ENCODE peak calls at places on chromosomes 12 and 14, in five cellular contexts. E is A549; Z is cardiac fibroblast; L is upper lobe of right lung; T is activated CD8-positive, alpha-beta T cell treated with anti-CD3 and anti-CD28 coated beads for 36 hours. I is an unnamed sample.

GRCh38 chr12:104454997-104455396 is 1.8 kb upstream of the CHST11 start:
- DNase-seq in Z (peak), E (peak), T (no peak), L (no peak), I (no peak)

GRCh38 chr14:22752422-22752821 is 14.1 kb upstream of the OXA1L start:
- DNase-seq in L (no peak), Z (no peak), T (no peak), E (no peak), I (no peak)

GRCh38 chr12:26870491-26871419 is 37.8 kb upstream of the ITPR2 start:
- DNase-seq in T (no peak), Z (peak), L (peak), E (peak), I (no peak)

GRCh38 chr14:34075826-34076225 is 125.0 kb upstream of the EGLN3 start:
- DNase-seq in L (no peak), Z (no peak), T (no peak), E (no peak), I (no peak)

GRCh38 chr14:29800961-29801360 is 126.7 kb downstream of the PRKD1 start:
- DNase-seq in T (no peak), E (peak), L (no peak), Z (no peak), I (no peak)

GRCh38 chr14:31582286-31582691 is 21.1 kb downstream of the NUBPL start:
- DNase-seq in L (no peak), T (no peak), Z (peak), E (no peak), I (no peak)

GRCh38 chr14:103393687-103394626 is 8.7 kb downstream of the MARK3 start:
- DNase-seq in Z (peak), T (no peak), E (peak), L (no peak), I (no peak)

GRCh38 chr14:103801459-103801858 is 45.9 kb downstream of the PPP1R13B start:
- DNase-seq in Z (peak), T (no peak), L (no peak), E (no peak), I (no peak)

GRCh38 chr12:53743277-53744129 is 8.3 kb downstream of the CISTR start:
- DNase-seq in L (peak), Z (peak), T (peak), E (peak), I (peak)

GRCh38 chr14:61894452-61895077 is 132.3 kb downstream of the SNAPC1 start:
- DNase-seq in E (peak), Z (peak), T (peak), L (peak), I (peak)

GRCh38 chr14:29637406-29637805 is 290.2 kb downstream of the PRKD1 start:
- DNase-seq in T (no peak), E (no peak), L (no peak), Z (peak), I (no peak)

GRCh38 chr14:24838945-24839616 is 205.1 kb upstream of the GZMB start:
- DNase-seq in L (no peak), T (no peak), E (no peak), Z (peak), I (no peak)

GRCh38 chr12:95117178-95117599 is 43.8 kb upstream of the NR2C1 start:
- DNase-seq in Z (peak), T (peak), E (peak), L (no peak), I (peak)

GRCh38 chr14:23181453-23181852 is 2.0 kb downstream of the SLC7A8 start:
- DNase-seq in L (no peak), E (no peak), Z (no peak), T (no peak), I (no peak)

GRCh38 chr12:2009623-2010022 is 5.4 kb upstream of the DCP1B start:
- DNase-seq in T (no peak), L (no peak), E (no peak), Z (no peak), I (no peak)

GRCh38 chr12:101671157-101671791 is 26.2 kb upstream of the CHPT1 start:
- DNase-seq in L (no peak), E (no peak), Z (no peak), T (peak), I (peak)

GRCh38 chr12:76883151-76883550 is 4.3 kb upstream of the CSRP2 start:
- DNase-seq in L (no peak), E (no peak), T (no peak), Z (peak), I (no peak)

GRCh38 chr12:103548622-103549601 is 38.2 kb upstream of the STAB2 start:
- DNase-seq in L (no peak), E (peak), Z (peak), T (peak), I (peak)

GRCh38 chr14:68479247-68479646 is 313.6 kb downstream of the ZFP36L1 start:
- DNase-seq in E (no peak), L (no peak), Z (peak), T (no peak), I (no peak)

GRCh38 chr12:3216726-3217682 is 139.8 kb downstream of the TSPAN9 start:
- DNase-seq in L (no peak), E (no peak), T (no peak), Z (peak), I (no peak)

GRCh38 chr12:52284562-52285171 is 6.7 kb downstream of the KRT81 start:
- DNase-seq in Z (no peak), T (no peak), L (no peak), E (peak), I (no peak)

GRCh38 chr12:128323526-128323925 is 56.6 kb downstream of the TMEM132C start:
- DNase-seq in L (no peak), E (no peak), Z (no peak), T (no peak), I (no peak)
- TF ChIP-seq CTCF in L (no peak), E (no peak), Z (no peak), T (no peak), I (no peak)

DNA sequence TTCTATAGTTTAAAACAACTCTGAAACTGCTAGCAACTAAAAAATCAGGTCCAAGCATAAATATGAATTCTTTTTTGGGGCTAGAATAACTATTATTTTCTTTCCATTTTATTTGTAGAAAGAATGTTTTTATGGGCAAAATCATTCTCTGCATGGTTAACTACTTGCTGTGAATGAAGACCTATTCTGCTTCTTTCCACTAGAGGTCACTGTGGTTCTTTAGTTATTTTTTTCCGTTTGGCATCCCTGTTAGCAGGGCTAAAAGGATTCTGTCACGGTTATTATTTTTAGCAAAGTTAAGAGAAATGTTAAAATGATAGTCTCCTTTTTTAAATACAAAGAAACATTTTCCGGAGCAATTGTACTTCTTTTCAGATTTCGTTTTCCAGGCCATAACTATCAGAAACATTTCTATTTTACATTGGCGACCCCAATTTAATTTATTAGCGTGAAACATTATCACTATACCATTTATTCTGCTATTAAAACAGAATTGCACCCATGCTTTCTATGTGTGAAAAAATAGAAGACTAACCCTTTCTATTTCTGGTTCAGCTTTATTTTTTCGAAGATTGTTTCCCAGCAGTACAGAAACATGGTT is 404.8 kb downstream of the ATP23 start:
- DNase-seq in Z (peak), L (no peak), E (peak), T (no peak), I (peak)
- TF ChIP-seq CTCF in Z (peak), L (peak), E (peak), T (peak), I (peak)

GRCh38 chr12:96986883-96987523 is 79.9 kb downstream of the NEDD1 start:
- DNase-seq in Z (peak), L (no peak), T (peak), E (peak), I (peak)
- TF ChIP-seq CTCF in Z (peak), L (peak), T (peak), E (peak), I (peak)

GRCh38 chr14:101049942-101050341 is 146.4 kb upstream of the RTL1 start:
- DNase-seq in Z (no peak), E (no peak), T (no peak), L (no peak), I (no peak)
- TF ChIP-seq CTCF in Z (no peak), E (no peak), T (no peak), L (no peak), I (no peak)

DNA sequence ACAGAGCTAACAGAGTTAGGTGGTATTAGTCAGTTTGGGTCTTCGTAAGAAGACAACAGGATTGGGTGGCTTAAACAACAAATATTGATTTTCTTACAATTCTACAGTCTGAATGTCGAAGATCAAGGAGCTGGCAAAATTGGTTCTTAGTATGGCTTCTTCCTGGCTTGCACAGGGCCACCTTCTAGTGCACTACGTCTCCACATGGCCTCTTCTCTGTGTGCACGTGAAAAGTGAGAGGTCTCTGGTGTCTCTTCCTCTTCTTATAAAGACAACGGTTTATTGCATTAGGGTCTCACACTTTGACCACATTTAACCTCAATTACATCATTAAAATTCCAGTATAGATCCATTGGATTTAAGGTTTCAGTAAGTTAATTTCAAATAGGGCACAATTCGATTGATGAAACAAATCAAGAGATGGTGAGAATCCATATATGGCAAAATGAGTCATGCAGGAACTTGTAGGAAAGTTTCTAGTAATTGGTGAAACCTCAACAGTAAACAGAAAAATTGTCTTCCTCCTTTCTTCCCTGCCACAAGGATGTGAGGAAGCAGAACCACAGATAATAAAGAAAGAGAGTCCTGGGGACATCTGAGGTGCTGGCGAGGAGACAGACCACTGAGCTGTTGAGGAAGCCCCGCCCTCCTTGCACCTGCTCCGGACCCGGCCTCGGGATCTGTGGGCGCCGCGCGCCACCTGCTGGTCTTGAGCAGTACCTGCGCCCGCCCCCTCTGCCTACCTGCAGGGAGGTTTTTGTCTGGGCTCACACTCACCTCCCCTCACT is 846.7 kb downstream of the TMEM121 start:
- DNase-seq in L (peak), T (peak), E (peak), Z (no peak), I (peak)
- TF ChIP-seq CTCF in L (peak), T (peak), E (peak), Z (peak), I (peak)

GRCh38 chr14:46661728-46662127 is 10.1 kb upstream of the RPL10L start:
- DNase-seq in T (no peak), E (peak), Z (no peak), L (no peak), I (no peak)
- TF ChIP-seq CTCF in T (no peak), E (no peak), Z (no peak), L (no peak), I (no peak)

GRCh38 chr12:117472983-117473382 is 111.6 kb upstream of the NOS1 start:
- DNase-seq in T (no peak), E (peak), Z (no peak), L (no peak), I (no peak)
- TF ChIP-seq CTCF in T (peak), E (peak), Z (peak), L (peak), I (no peak)

DNA sequence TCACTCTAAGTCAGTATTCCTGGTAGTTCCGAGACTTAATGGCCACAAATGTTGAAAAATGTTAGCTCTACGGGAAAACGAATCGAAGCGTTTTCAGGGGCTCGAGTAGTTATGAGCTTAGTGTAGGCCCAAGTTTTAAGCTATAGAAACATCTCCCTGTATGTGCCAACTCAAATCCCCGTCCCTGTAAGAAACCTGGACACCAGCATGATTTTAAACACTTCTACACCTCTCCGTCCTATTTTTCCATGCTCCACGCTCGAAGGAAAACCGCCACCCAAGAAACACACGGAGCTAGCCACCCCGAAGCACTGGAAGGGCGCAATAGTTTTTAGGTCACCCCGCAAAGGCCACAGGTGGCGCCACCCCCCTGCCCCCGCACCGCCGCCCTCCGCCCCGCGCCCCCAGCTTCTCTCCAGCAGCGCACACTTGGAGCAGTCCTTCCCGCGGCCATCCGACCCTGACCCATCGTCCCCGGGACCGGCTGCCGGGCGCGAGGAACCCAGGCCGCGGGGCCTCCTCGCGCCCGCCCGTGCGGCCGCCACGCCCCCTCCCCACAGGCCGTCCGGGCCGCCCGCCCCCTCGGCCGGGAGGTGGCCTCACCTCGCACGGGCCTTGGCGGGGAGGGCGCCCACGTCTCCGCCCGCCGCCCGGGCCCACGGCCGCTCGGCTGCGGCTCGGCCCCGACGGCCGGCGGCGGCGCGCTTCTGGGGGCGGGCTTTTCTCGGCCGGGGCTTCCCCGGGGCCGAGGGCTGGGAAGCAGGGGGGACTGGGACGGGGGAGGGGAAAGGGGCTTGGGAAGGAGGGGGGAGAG is 519 bp downstream of the R3HDM2 start:
- DNase-seq in T (peak), E (no peak), Z (peak), L (no peak), I (peak)
- TF ChIP-seq CTCF in T (no peak), E (peak), Z (no peak), L (peak), I (no peak)

I was measured in GM20000.